ENCODE peak calls at places on chromosomes 13 and 19, in five cellular contexts. P is stimulated activated CD4-positive, alpha-beta T cell treated with anti-CD3 and anti-CD28 coated beads, TNF-alpha, amount 100 ng/mL, for 1 hour; Z is DMS153; F is PC-3; O is NCI-H187. K is an unnamed sample.

GRCh38 chr13:23871616-23872220 is 17.5 kb downstream of the MIPEP start:
- DNase-seq in P (no peak), Z (peak), F (peak), O (no peak), K (no peak)

GRCh38 chr13:94710881-94711560 is 1.3 kb downstream of the SOX21 start:
- DNase-seq in P (no peak), Z (peak), O (peak), F (peak), K (no peak)

GRCh38 chr13:25371608-25372274 is at the start of gene ATP8A2:
- DNase-seq in Z (no peak), P (no peak), F (no peak), O (no peak), K (no peak)

GRCh38 chr13:100525453-100526298 is 62.9 kb downstream of the GGACT start:
- DNase-seq in P (no peak), F (no peak), O (no peak), Z (no peak), K (no peak)

GRCh38 chr13:50529154-50529882 is 314.2 kb downstream of the DLEU7 start:
- DNase-seq in O (peak), F (peak), P (no peak), Z (peak), K (no peak)

GRCh38 chr13:41813426-41813825 is 147.5 kb downstream of the VWA8 start:
- DNase-seq in P (no peak), F (peak), O (no peak), Z (no peak), K (no peak)

GRCh38 chr19:15173746-15174404 is 26.9 kb downstream of the NOTCH3 start:
- DNase-seq in F (peak), Z (no peak), P (no peak), O (no peak), K (no peak)

GRCh38 chr13:25319781-25320180 is 18.4 kb downstream of the NUP58 start:
- DNase-seq in Z (no peak), O (no peak), P (no peak), F (no peak), K (no peak)

GRCh38 chr19:2551864-2552185 is 75.9 kb downstream of the GADD45B start:
- DNase-seq in P (no peak), Z (no peak), F (no peak), O (no peak), K (no peak)

GRCh38 chr13:25977671-25978070 is 74.1 kb downstream of the SHISA2 start:
- DNase-seq in O (no peak), P (no peak), F (no peak), Z (no peak), K (no peak)

GRCh38 chr13:60047943-60048342 is 115.8 kb downstream of the DIAPH3 start:
- DNase-seq in F (no peak), P (no peak), O (no peak), Z (no peak), K (no peak)

GRCh38 chr13:95195146-95195545 is 106.1 kb downstream of the ABCC4 start:
- DNase-seq in O (no peak), P (no peak), F (no peak), Z (no peak), K (no peak)

GRCh38 chr19:3104708-3104983 is 10.5 kb downstream of the GNA11 start:
- DNase-seq in F (no peak), P (no peak), O (no peak), Z (no peak), K (no peak)

GRCh38 chr13:47148543-47148942 is 251.7 kb upstream of the HTR2A start:
- DNase-seq in Z (no peak), O (no peak), F (no peak), P (no peak), K (no peak)

GRCh38 chr13:80084086-80084676 is 256.7 kb downstream of the SPRY2 start:
- DNase-seq in P (no peak), F (peak), Z (peak), O (no peak), K (no peak)

GRCh38 chr19:47885067-47885463 is 1.1 kb downstream of the SULT2A1 start:
- DNase-seq in O (no peak), P (no peak), F (no peak), Z (no peak), K (no peak)

GRCh38 chr19:32318884-32319520 is 26.4 kb upstream of the ZNF507 start:
- DNase-seq in F (peak), O (no peak), Z (no peak), P (no peak), K (no peak)

GRCh38 chr13:53254495-53254894 is 225.9 kb downstream of the OLFM4 start:
- DNase-seq in O (no peak), Z (no peak), F (no peak), P (no peak), K (no peak)

GRCh38 chr19:31675187-31675913 is 326.1 kb upstream of the TSHZ3 start:
- DNase-seq in O (no peak), F (peak), Z (no peak), P (no peak), K (no peak)

GRCh38 chr19:40414536-40415535 is 1.7 kb upstream of the PRX start:
- DNase-seq in F (no peak), Z (no peak), O (no peak), P (no peak), K (no peak)

GRCh38 chr19:18420931-18421330 is 1.7 kb downstream of the SSBP4 start:
- DNase-seq in P (no peak), O (no peak), Z (no peak), F (no peak), K (no peak)

GRCh38 chr19:31092189-31092753 is 257.0 kb downstream of the TSHZ3 start:
- DNase-seq in P (no peak), O (no peak), Z (no peak), F (no peak), K (no peak)

K was measured in activated naive CD4-positive, alpha-beta T cell treated with anti-CD3 and anti-CD28 coated beads, Interleukin-2, amount 50 U/mL, for 72 hours.